ENCODE peak calls at places on chromosomes 7 and 10, in five cellular contexts. F, N, A, K and V are unnamed samples.

GRCh38 chr10:121886181-121886580 is 41.6 kb downstream of the ATE1 start:
- DNase-seq in A (no peak), K (no peak), N (no peak), F (no peak), V (no peak)

GRCh38 chr7:80439894-80440811 is 71.7 kb downstream of the GNAT3 start:
- DNase-seq in F (peak), N (no peak), A (no peak), K (no peak), V (no peak)

GRCh38 chr7:111256391-111256790 is 165.5 kb downstream of the LRRN3 start:
- DNase-seq in K (no peak), N (no peak), A (no peak), F (no peak), V (no peak)

GRCh38 chr7:111933614-111934013 is 272.6 kb downstream of the DOCK4 start:
- DNase-seq in A (no peak), K (no peak), F (peak), N (no peak), V (no peak)

GRCh38 chr10:112839928-112840654 is 110.0 kb upstream of the TCF7L2 start:
- DNase-seq in N (no peak), A (no peak), F (no peak), K (no peak), V (no peak)

GRCh38 chr10:4981722-4982471 is 18.7 kb downstream of the AKR1C1 start:
- DNase-seq in A (no peak), F (peak), K (peak), N (no peak), V (peak)

GRCh38 chr10:92181575-92181974 is 109.3 kb downstream of the CPEB3 start:
- DNase-seq in N (no peak), F (no peak), A (no peak), K (peak), V (no peak)

GRCh38 chr7:20173828-20174227 is 43.4 kb downstream of the MACC1 start:
- DNase-seq in K (no peak), N (no peak), F (no peak), A (no peak), V (no peak)

GRCh38 chr7:20329389-20330175 is 1.1 kb upstream of the ITGB8 start:
- DNase-seq in K (peak), F (peak), A (no peak), N (peak), V (peak)

GRCh38 chr7:100367251-100367620 is 6.1 kb upstream of the PILRA start:
- DNase-seq in F (no peak), A (no peak), N (no peak), K (no peak), V (no peak)

GRCh38 chr10:49803988-49804387 is 41.9 kb upstream of the OGDHL start:
- DNase-seq in N (no peak), K (no peak), A (no peak), F (no peak), V (no peak)

GRCh38 chr7:22346383-22347107 is 10.4 kb downstream of the RAPGEF5 start:
- DNase-seq in F (no peak), K (no peak), A (no peak), N (no peak), V (no peak)

GRCh38 chr10:42790835-42791234 is 8.2 kb downstream of the BMS1 start:
- DNase-seq in F (no peak), K (no peak), A (peak), N (no peak), V (no peak)

DNA sequence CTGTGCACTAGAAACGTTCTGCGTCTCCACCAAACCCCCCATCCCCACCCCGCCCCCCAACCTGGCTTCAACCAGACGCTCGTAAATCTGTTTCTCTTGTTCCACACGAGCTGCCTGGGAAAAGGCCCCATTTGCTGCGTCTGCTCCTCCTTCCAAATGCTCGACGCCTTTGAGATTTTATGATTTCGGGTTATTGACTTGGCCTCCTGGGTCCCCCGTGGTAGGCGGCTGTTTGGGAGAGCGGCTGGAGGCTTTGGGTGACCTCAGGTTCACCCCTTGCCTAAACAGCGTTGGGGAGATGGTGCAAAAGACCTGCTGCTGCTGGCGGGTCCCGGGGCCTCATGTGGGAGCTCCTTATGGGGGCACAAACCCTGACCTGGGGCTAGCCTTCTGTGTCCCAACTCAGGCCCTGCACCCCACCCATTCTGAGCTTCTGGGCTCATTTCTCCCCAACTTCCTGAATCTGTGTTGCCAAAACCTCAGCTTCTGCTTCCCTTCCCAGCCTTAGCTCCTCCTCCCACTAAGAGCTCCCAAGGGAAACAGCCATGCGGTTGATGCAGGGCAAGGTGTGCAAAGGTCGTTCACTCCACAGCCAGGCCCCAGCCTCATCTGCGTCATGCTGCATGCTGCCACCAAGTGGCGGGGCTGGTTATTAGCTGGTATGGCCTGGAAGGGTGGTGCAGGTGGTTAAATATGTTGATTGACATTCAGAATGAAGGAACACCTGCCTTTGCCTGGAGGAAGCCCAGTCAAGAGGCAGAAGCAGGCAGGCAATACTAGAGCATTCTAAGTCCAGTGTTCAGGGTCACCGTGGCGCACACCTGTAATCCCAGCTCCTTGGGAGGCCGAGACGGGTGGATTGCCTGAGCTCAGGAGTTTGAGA is 49.1 kb upstream of the ELN start:
- DNase-seq in N (peak), F (peak), A (no peak), K (peak), V (no peak)
- TF ChIP-seq CTCF in N (no peak), F (peak), A (peak), K (peak), V (peak)

DNA sequence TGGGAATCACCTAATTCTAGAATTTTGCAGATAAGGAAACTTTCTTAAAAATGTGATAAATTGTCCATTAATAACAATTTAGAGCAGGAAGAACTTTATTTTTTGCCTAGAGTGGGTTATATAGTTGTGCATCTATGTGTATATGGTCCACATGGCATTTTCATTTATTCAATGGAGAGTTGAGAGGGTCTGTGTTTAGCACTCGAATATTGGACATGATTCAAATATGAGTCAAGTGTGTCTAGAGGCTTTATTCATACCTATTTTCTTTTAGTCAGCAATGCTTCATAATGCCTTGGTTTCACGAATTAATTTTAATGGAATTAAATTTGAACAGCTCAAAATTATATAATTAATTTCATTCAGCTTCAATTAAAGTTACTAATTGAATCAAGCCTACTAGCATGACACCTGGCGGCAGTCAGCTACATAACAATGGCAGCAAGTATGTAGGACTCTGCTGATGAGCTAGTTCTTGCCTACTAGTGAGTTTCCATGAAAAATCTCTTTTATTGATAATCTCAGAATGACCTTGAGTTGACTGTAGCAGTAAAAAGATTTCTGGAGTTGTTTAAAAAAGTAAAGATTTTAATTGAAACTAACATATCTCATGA is 17.7 kb downstream of the MDFIC start:
- DNase-seq in K (peak), N (no peak), F (no peak), A (no peak), V (no peak)
- TF ChIP-seq CTCF in K (peak), N (no peak), F (no peak), A (no peak), V (peak)

GRCh38 chr7:11297226-11297625 is 323.6 kb downstream of the PHF14 start:
- DNase-seq in K (no peak), F (no peak), N (no peak), A (no peak), V (no peak)
- TF ChIP-seq CTCF in K (no peak), F (no peak), N (no peak), A (no peak), V (no peak)

GRCh38 chr10:75724047-75724446 is 292.6 kb downstream of the LRMDA start:
- DNase-seq in A (no peak), K (no peak), F (no peak), N (no peak), V (no peak)
- TF ChIP-seq CTCF in A (no peak), K (no peak), F (no peak), N (no peak), V (no peak)